ENCODE peak calls at places on chromosomes 11 and 22, in four cellular contexts. A is keratinocyte, H is fibroblast of lung, B is mammary epithelial cell. M is an unnamed sample.

GRCh38 chr11:57778318-57779037 is 16.9 kb downstream of the CTNND1 start:
- DNase-seq in A (peak), H (peak), B (peak), M (peak)

GRCh38 chr11:78838417-78838816 is 263.8 kb upstream of the NARS2 start:
- DNase-seq in A (no peak), H (no peak), B (no peak), M (no peak)

GRCh38 chr11:35507688-35508087 is 17.7 kb downstream of the PAMR1 start:
- DNase-seq in A (no peak), H (no peak), B (peak), M (no peak)

GRCh38 chr22:17773606-17774205 is 563 bp downstream of the BID start:
- DNase-seq in A (no peak), H (peak), B (peak), M (no peak)

GRCh38 chr22:38715176-38715764 is 9.5 kb downstream of the GTPBP1 start:
- DNase-seq in A (no peak), H (no peak), B (no peak), M (no peak)

GRCh38 chr11:111737877-111738205 is 28.3 kb downstream of the PPP2R1B start:
- DNase-seq in A (no peak), H (no peak), B (no peak), M (no peak)

GRCh38 chr22:41425704-41426365 is 20.8 kb downstream of the TOB2 start:
- DNase-seq in A (no peak), H (no peak), B (peak), M (no peak)

GRCh38 chr22:42955087-42955630 is 59.8 kb downstream of the PACSIN2 start:
- DNase-seq in A (no peak), H (no peak), B (peak), M (no peak)

GRCh38 chr22:17842386-17842785 is 68.1 kb upstream of the BID start:
- DNase-seq in A (no peak), H (no peak), B (no peak), M (no peak)

GRCh38 chr22:49373801-49374226 is 453.9 kb downstream of the BRD1 start:
- DNase-seq in A (no peak), H (no peak), B (no peak), M (no peak)

GRCh38 chr11:72127923-72128322 is 7.6 kb upstream of the FOLR3 start:
- DNase-seq in A (no peak), H (no peak), B (no peak), M (no peak)

GRCh38 chr22:26845016-26845728 is 187.8 kb downstream of the MIAT start:
- DNase-seq in A (no peak), H (peak), B (no peak), M (peak)

GRCh38 chr11:44601471-44602370 is 36.3 kb downstream of the CD82 start:
- DNase-seq in A (no peak), H (no peak), B (no peak), M (no peak)

GRCh38 chr11:118628031-118628430 is 20.6 kb downstream of the PHLDB1 start:
- DNase-seq in A (no peak), H (no peak), B (no peak), M (no peak)

GRCh38 chr22:44840611-44841322 is 88.4 kb downstream of the ARHGAP8 start:
- DNase-seq in A (no peak), H (no peak), B (no peak), M (no peak)

GRCh38 chr11:112321521-112322172 is 61.0 kb upstream of the PLET1 start:
- DNase-seq in A (peak), H (peak), B (peak), M (peak)

GRCh38 chr11:9461760-9462134 is 935 bp downstream of the ZNF143 start:
- DNase-seq in A (no peak), H (peak), B (peak), M (peak)

GRCh38 chr11:92153542-92153941 is 71.1 kb upstream of the FAT3 start:
- DNase-seq in A (no peak), H (no peak), B (no peak), M (no peak)

GRCh38 chr22:49768961-49769690 is 58.5 kb downstream of the BRD1 start:
- DNase-seq in A (no peak), H (peak), B (no peak), M (no peak)

GRCh38 chr22:37431811-37432707 is 4.8 kb upstream of the ELFN2 start:
- DNase-seq in A (peak), H (peak), B (peak), M (peak)

GRCh38 chr11:70074701-70075100 is 3.4 kb upstream of the ANO1 start:
- DNase-seq in A (no peak), H (no peak), B (no peak), M (no peak)

GRCh38 chr11:130023204-130023603 is 20.6 kb upstream of the PRDM10 start:
- DNase-seq in A (no peak), H (peak), B (peak), M (peak)

GRCh38 chr11:28625532-28625931 is 517.3 kb downstream of the METTL15 start:
- DNase-seq in A (no peak), H (no peak), B (no peak), M (no peak)

GRCh38 chr11:102109896-102110760 is at the start of gene YAP1:
- DNase-seq in A (no peak), H (peak), B (peak), M (peak)

GRCh38 chr11:31236052-31236652 is 133.4 kb downstream of the DCDC1 start:
- DNase-seq in A (no peak), H (peak), B (peak), M (no peak)

GRCh38 chr22:30178180-30179126 is 68.1 kb downstream of the LIF start:
- DNase-seq in A (no peak), H (no peak), B (no peak), M (no peak)

GRCh38 chr11:26188559-26188958 is 143.4 kb upstream of the ANO3 start:
- DNase-seq in A (no peak), H (no peak), B (no peak), M (no peak)

GRCh38 chr11:62394825-62395538 is 23.9 kb upstream of the SCGB1A1 start:
- DNase-seq in A (no peak), H (peak), B (peak), M (peak)

GRCh38 chr11:73229321-73230275 is 11.5 kb downstream of the P2RY2 start:
- DNase-seq in A (no peak), H (no peak), B (no peak), M (no peak)

GRCh38 chr11:64449381-64450167 is 90.6 kb downstream of the RPS6KA4 start:
- DNase-seq in A (no peak), H (peak), B (peak), M (no peak)

GRCh38 chr22:28146401-28147304 is 227.6 kb upstream of the PITPNB start:
- DNase-seq in A (no peak), H (peak), B (no peak), M (peak)

GRCh38 chr11:65859812-65860277 is 388 bp upstream of the MUS81 start:
- DNase-seq in A (no peak), H (no peak), B (no peak), M (no peak)

GRCh38 chr11:365831-366230 is 3.5 kb upstream of the B4GALNT4 start:
- DNase-seq in A (no peak), H (no peak), B (no peak), M (no peak)

GRCh38 chr22:50186789-50187523 is 1.2 kb downstream of the TRABD start:
- DNase-seq in A (no peak), H (no peak), B (peak), M (no peak)

GRCh38 chr11:96306600-96306932 is 36.4 kb downstream of the MAML2 start:
- DNase-seq in A (no peak), H (no peak), B (no peak), M (no peak)
- H2AFZ ChIP-seq in A (no peak), H (no peak), B (peak), M (no peak)

GRCh38 chr11:68840661-68841653 is 759 bp downstream of the CPT1A start:
- DNase-seq in A (no peak), H (peak), B (no peak), M (no peak)

GRCh38 chr11:68843052-68843561 is 1.4 kb upstream of the CPT1A start:
- DNase-seq in A (no peak), H (peak), B (no peak), M (no peak)

GRCh38 chr11:68843703-68844312 is 2.1 kb upstream of the CPT1A start:
- DNase-seq in A (no peak), H (peak), B (peak), M (peak)

GRCh38 chr11:68841718-68842426 is at the start of gene CPT1A:
- DNase-seq in A (no peak), H (peak), B (peak), M (peak)

DNA sequence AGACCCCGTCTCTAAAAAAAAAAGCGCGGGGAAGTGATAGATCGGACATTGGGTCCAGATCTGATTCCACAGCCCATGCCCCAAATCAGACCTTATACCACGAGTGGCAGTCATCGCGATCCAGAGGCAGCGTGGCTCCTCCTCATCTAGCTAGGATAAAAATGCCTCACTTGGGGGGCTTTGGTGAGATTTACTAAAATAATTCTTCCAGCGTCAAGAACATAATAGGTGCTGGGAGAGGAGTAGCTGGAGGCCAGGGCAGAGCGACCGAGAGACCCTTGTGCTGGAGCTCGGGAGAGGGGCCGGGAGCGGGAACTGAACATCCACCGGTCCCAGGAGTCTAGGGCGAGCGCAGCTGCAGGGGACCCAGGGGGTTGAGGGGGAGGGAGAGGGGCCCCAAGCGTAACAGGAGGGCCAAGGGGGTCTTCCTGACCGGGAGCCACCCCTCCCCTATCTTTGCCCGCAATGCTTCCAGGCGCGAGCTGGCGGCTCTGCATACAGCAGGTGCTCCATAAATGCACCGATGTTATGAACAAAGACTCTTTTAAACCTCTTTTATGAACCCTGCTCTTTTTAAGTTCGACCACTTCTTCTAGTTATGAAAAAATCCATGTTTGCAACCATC is 823 bp upstream of the CPT1A start:
- DNase-seq in A (no peak), H (no peak), B (no peak), M (no peak)
- H2AFZ ChIP-seq in A (no peak), H (no peak), B (peak), M (no peak)

GRCh38 chr11:93858376-93858775 is 8.0 kb upstream of the VSTM5 start:
- DNase-seq in A (no peak), H (no peak), B (no peak), M (no peak)

GRCh38 chr11:93857413-93858185 is 7.2 kb upstream of the VSTM5 start:
- DNase-seq in A (no peak), H (peak), B (no peak), M (peak)

GRCh38 chr11:93861808-93862207 is 11.4 kb upstream of the VSTM5 start:
- DNase-seq in A (no peak), H (no peak), B (no peak), M (no peak)
- H2AFZ ChIP-seq in A (no peak), H (peak), B (no peak), M (no peak)

DNA sequence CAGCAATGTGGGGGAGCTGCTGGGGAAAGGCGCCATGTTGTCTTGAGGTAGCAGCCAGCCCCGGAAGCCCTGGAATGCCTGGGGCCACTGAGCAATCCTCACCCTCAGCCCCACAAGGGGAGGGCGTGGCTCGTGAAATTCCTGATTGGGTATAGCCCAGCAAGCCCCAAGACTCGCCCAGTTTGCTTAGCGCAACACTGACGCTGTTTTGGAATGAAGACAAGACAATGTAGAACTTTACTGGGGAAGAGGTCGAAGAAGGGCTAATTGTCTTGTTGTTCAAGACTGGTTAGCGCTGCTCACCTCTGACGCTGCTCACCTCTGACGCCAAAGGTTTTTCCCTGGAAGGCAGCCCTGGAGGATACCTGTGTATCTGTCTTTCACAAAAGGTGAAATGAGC is 47.6 kb downstream of the ST3GAL4 start:
- DNase-seq in A (peak), H (no peak), B (peak), M (no peak)
- H2AFZ ChIP-seq in A (peak), H (no peak), B (no peak), M (no peak)

DNA sequence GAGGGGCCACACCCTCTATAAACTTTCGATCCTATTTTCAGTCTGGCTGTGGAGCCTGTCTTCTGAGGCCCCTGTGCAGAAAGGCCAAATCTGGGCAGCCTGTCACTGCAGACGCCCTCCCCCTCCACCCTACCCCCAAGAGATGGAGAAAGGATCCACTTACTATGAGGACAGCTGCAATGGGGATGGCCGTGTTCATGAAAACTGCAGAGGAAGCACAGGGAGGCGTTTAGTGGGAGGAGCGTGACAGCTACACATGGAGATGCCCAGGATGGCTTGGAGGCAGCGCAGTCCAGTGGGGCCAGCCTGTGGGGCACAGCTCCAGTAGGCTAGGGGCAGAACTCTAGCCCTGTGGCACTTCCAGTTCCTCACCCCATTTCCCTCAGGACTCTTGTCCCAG is 43.6 kb upstream of the KCNJ11 start:
- DNase-seq in A (no peak), H (no peak), B (no peak), M (no peak)
- H2AFZ ChIP-seq in A (no peak), H (no peak), B (no peak), M (no peak)

DNA sequence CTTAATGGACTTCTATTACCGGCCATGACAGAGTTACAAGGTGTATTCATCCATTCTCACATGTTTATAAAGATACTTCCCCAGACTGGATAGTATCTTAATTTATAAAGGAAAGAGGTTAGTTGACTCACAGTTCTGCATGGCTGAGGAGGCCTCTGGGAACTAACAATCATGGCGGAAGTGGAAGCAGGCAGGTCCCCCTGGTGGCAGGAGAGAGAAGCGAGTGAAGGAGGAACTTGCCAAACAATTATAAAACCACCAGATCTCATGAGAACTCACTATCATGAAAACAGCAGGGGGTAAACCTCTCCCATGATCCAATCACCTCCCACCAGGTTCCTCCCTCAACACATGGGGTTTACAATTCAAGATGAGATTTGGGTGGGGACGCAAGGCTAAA is 170.0 kb upstream of the PDGFD start:
- DNase-seq in A (no peak), H (no peak), B (no peak), M (no peak)
- H2AFZ ChIP-seq in A (no peak), H (no peak), B (no peak), M (no peak)